ENCODE peak calls at places on chromosomes 11 and 22, in four cellular contexts. Y is type B pancreatic cell, C is BE2C, G is astrocyte of the cerebellum. I is an unnamed sample.

GRCh38 chr11:10866893-10867331 is 9.1 kb upstream of the ZBED5 start:
- DNase-seq in Y (no peak), C (peak), G (peak), I (no peak)

GRCh38 chr11:64728757-64729365 is 5.9 kb upstream of the NRXN2 start:
- DNase-seq in Y (no peak), C (no peak), G (no peak), I (no peak)

GRCh38 chr11:110948112-110948511 is 235.9 kb upstream of the ARHGAP20 start:
- DNase-seq in Y (no peak), C (no peak), G (no peak), I (no peak)

GRCh38 chr11:117814766-117815261 is 9.7 kb downstream of the FXYD2 start:
- DNase-seq in Y (no peak), C (peak), G (peak), I (no peak)

GRCh38 chr11:34653851-34654490 is 33.1 kb downstream of the EHF start:
- DNase-seq in Y (no peak), C (no peak), G (peak), I (no peak)

GRCh38 chr11:92658733-92659132 is 310.7 kb upstream of the MTNR1B start:
- DNase-seq in Y (no peak), C (no peak), G (no peak), I (no peak)

GRCh38 chr11:3685923-3686322 is 14.7 kb upstream of the CHRNA10 start:
- DNase-seq in Y (no peak), C (no peak), G (no peak), I (no peak)

GRCh38 chr22:48897638-48897954 is 930.1 kb downstream of the BRD1 start:
- DNase-seq in Y (peak), C (no peak), G (no peak), I (no peak)

GRCh38 chr11:27723685-27724084 is 23.4 kb upstream of the BDNF start:
- DNase-seq in Y (no peak), C (no peak), G (no peak), I (no peak)

GRCh38 chr22:39234157-39234793 is 10.5 kb downstream of the PDGFB start:
- DNase-seq in Y (no peak), C (no peak), G (peak), I (no peak)
- TF ChIP-seq CTCF in Y (no peak), C (no peak), G (peak), I (peak)

GRCh38 chr11:15216678-15217077 is 102.0 kb downstream of the INSC start:
- DNase-seq in Y (no peak), C (no peak), G (no peak), I (no peak)
- TF ChIP-seq CTCF in Y (peak), C (peak), G (peak), I (peak)

GRCh38 chr22:43976861-43977795 is 21.9 kb downstream of the SAMM50 start:
- DNase-seq in Y (no peak), C (no peak), G (no peak), I (no peak)

GRCh38 chr22:43972931-43973330 is 17.7 kb downstream of the SAMM50 start:
- DNase-seq in Y (no peak), C (no peak), G (no peak), I (no peak)

GRCh38 chr22:43978558-43978957 is 23.3 kb downstream of the SAMM50 start:
- DNase-seq in Y (no peak), C (no peak), G (no peak), I (no peak)

GRCh38 chr22:43974028-43974545 is 18.8 kb downstream of the SAMM50 start:
- DNase-seq in Y (no peak), C (no peak), G (no peak), I (no peak)

GRCh38 chr22:43975041-43975440 is 19.8 kb downstream of the SAMM50 start:
- DNase-seq in Y (no peak), C (no peak), G (no peak), I (no peak)
- TF ChIP-seq CTCF in Y (no peak), C (no peak), G (no peak), I (no peak)

GRCh38 chr11:29962243-29962642 is 54.6 kb downstream of the KCNA4 start:
- DNase-seq in Y (no peak), C (peak), G (no peak), I (peak)
- TF ChIP-seq CTCF in Y (peak), C (peak), G (peak), I (peak)

DNA sequence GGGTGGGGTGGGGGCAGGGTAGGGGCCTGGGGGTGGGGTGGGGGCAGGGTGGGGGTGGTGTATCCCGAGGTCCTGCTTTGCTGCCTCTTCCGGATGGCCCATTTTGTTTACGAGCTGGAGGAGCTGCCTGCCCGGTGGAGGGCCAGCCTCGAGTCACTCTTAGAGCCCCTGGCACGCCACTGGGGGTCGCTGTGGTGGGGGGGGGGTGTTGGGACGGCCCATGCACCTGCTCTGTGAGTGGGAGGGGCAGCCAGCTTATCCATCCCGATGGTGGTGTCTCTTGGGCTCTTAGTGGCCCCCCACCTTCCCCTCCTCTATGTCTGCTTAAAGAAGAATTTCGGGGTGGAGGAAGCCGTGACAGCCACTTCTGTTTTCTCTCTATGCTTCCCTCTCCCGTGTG is 24.6 kb downstream of the MRGPRD start:
- DNase-seq in Y (no peak), C (no peak), G (no peak), I (peak)
- TF ChIP-seq CTCF in Y (peak), C (peak), G (no peak), I (no peak)

GRCh38 chr11:13963949-13964770 is 1.6 kb downstream of the SPON1 start:
- DNase-seq in Y (no peak), C (no peak), G (no peak), I (peak)
- TF ChIP-seq CTCF in Y (peak), C (no peak), G (no peak), I (no peak)

DNA sequence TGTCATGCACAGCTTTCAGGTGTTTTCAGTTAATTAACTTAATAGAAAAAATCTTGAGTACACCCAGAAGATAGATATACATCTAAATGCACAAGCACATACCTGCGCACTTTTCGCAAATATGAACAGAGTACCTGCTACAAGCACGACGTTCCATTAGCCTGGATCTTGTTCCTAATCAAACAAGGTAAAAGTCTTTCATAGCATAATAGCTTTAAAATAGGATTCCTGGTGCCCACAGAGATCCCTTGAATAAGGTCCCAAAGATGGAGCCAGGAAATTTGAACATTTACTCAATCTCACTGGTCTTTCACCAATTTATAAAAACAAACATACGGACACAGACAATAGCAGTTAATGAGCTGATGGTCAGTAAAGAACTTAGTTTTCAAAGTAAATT is 689.8 kb upstream of the CHORDC1 start:
- DNase-seq in Y (no peak), C (no peak), G (no peak), I (no peak)
- TF ChIP-seq CTCF in Y (no peak), C (no peak), G (no peak), I (no peak)

GRCh38 chr11:128555606-128556005 is 31.8 kb downstream of the ETS1 start:
- DNase-seq in Y (no peak), C (peak), G (no peak), I (no peak)
- TF ChIP-seq CTCF in Y (peak), C (peak), G (peak), I (no peak)

DNA sequence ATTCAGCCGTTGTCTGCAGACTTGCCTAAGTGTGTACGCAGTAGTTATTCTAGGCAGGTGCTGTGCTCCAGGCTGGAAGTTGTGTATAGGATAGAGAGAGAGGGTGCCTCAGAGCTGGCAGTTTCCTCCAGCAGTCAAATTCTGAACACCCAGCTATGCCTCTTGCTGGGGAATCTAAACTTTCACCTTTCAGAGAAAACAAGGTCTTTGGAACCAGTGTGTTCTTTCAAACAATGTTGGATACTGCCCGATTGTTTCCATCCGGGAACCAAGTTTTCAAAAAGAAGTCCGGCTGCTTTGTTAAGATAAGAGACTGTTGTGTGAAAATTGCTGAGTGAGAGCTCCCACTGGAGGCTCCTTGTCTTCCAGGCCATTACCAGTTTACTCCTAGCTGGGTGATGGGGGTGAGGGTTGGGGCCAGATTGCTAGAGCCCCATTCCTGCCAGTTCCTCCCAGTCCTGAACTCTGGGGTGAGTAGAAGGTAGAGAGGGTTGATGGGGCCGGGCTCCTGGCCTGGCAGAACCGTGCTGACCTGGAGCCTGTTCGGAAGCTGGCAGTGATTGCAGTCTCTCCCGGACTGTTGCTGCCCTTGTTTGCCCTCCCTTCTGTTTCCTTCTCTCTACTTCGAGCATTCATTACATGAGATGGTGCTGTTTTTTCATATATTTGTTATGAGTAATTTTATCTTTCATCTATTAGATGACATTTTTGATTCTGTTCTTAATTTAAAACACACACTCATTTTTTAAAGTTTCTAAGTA is 150.2 kb downstream of the TEAD1 start:
- DNase-seq in Y (no peak), C (no peak), G (no peak), I (no peak)
- TF ChIP-seq CTCF in Y (no peak), C (no peak), G (no peak), I (no peak)

I was measured in endothelial cell.